ENCODE peak calls at places on chromosome 15, in five cellular contexts. One of them, this sample, is unnamed.

GRCh38 chr15:31305375-31305774 is 21.3 kb upstream of the KLF13 start:
- DNase-seq in T-helper 2 cell: no peak
- DNase-seq in H54: no peak
- DNase-seq in cardiac muscle cell: no peak
- DNase-seq in stimulated activated CD8-positive, alpha-beta memory T cell treated with anti-CD3 and anti-CD28 coated beads, Interleukin-12 subunit alpha, Interleukin-12 subunit beta, amount 100 ng/mL, for 4 hours: no peak
- DNase-seq in this sample: no peak

GRCh38 chr15:94631608-94632007 is 400.2 kb downstream of the MCTP2 start:
- DNase-seq in H54: no peak
- DNase-seq in cardiac muscle cell: no peak
- DNase-seq in T-helper 2 cell: no peak
- DNase-seq in stimulated activated CD8-positive, alpha-beta memory T cell treated with anti-CD3 and anti-CD28 coated beads, Interleukin-12 subunit alpha, Interleukin-12 subunit beta, amount 100 ng/mL, for 4 hours: no peak
- DNase-seq in this sample: no peak

GRCh38 chr15:95277266-95277665 is 1045.9 kb downstream of the MCTP2 start:
- DNase-seq in H54: no peak
- DNase-seq in stimulated activated CD8-positive, alpha-beta memory T cell treated with anti-CD3 and anti-CD28 coated beads, Interleukin-12 subunit alpha, Interleukin-12 subunit beta, amount 100 ng/mL, for 4 hours: no peak
- DNase-seq in T-helper 2 cell: no peak
- DNase-seq in cardiac muscle cell: no peak
- DNase-seq in this sample: no peak

GRCh38 chr15:71443538-71443937 is 328.3 kb downstream of the THSD4 start:
- DNase-seq in T-helper 2 cell: peak; percentile 5
- DNase-seq in stimulated activated CD8-positive, alpha-beta memory T cell treated with anti-CD3 and anti-CD28 coated beads, Interleukin-12 subunit alpha, Interleukin-12 subunit beta, amount 100 ng/mL, for 4 hours: no peak
- DNase-seq in H54: no peak
- DNase-seq in cardiac muscle cell: peak; percentile 62
- DNase-seq in this sample: peak; percentile 36

GRCh38 chr15:63560741-63561448 is 36.3 kb upstream of the FBXL22 start:
- DNase-seq in stimulated activated CD8-positive, alpha-beta memory T cell treated with anti-CD3 and anti-CD28 coated beads, Interleukin-12 subunit alpha, Interleukin-12 subunit beta, amount 100 ng/mL, for 4 hours: no peak
- DNase-seq in H54: no peak
- DNase-seq in cardiac muscle cell: no peak
- DNase-seq in T-helper 2 cell: peak; percentile 49
- DNase-seq in this sample: no peak

GRCh38 chr15:88902846-88903245 is 7.5 kb upstream of the HAPLN3 start:
- DNase-seq in T-helper 2 cell: no peak
- DNase-seq in cardiac muscle cell: no peak
- DNase-seq in H54: no peak
- DNase-seq in stimulated activated CD8-positive, alpha-beta memory T cell treated with anti-CD3 and anti-CD28 coated beads, Interleukin-12 subunit alpha, Interleukin-12 subunit beta, amount 100 ng/mL, for 4 hours: no peak
- DNase-seq in this sample: no peak

GRCh38 chr15:42994546-42994945 is 74.0 kb upstream of the TTBK2 start:
- DNase-seq in H54: peak; percentile 12
- DNase-seq in stimulated activated CD8-positive, alpha-beta memory T cell treated with anti-CD3 and anti-CD28 coated beads, Interleukin-12 subunit alpha, Interleukin-12 subunit beta, amount 100 ng/mL, for 4 hours: no peak
- DNase-seq in cardiac muscle cell: no peak
- DNase-seq in T-helper 2 cell: no peak
- DNase-seq in this sample: no peak

GRCh38 chr15:43277901-43278300 is 11.2 kb upstream of the TGM5 start:
- DNase-seq in T-helper 2 cell: no peak
- DNase-seq in cardiac muscle cell: no peak
- DNase-seq in H54: no peak
- DNase-seq in stimulated activated CD8-positive, alpha-beta memory T cell treated with anti-CD3 and anti-CD28 coated beads, Interleukin-12 subunit alpha, Interleukin-12 subunit beta, amount 100 ng/mL, for 4 hours: no peak
- DNase-seq in this sample: no peak

GRCh38 chr15:66730168-66731014 is 28.4 kb downstream of the SMAD6 start:
- DNase-seq in H54: no peak
- DNase-seq in stimulated activated CD8-positive, alpha-beta memory T cell treated with anti-CD3 and anti-CD28 coated beads, Interleukin-12 subunit alpha, Interleukin-12 subunit beta, amount 100 ng/mL, for 4 hours: no peak
- DNase-seq in T-helper 2 cell: no peak
- DNase-seq in cardiac muscle cell: no peak
- DNase-seq in this sample: no peak

GRCh38 chr15:56367156-56367555 is 1.9 kb downstream of the TEX9 start:
- DNase-seq in cardiac muscle cell: no peak
- DNase-seq in T-helper 2 cell: no peak
- DNase-seq in stimulated activated CD8-positive, alpha-beta memory T cell treated with anti-CD3 and anti-CD28 coated beads, Interleukin-12 subunit alpha, Interleukin-12 subunit beta, amount 100 ng/mL, for 4 hours: no peak
- DNase-seq in H54: no peak
- DNase-seq in this sample: no peak

GRCh38 chr15:29377141-29377540 is 107.5 kb upstream of the NSMCE3 start:
- DNase-seq in H54: no peak
- DNase-seq in T-helper 2 cell: no peak
- DNase-seq in stimulated activated CD8-positive, alpha-beta memory T cell treated with anti-CD3 and anti-CD28 coated beads, Interleukin-12 subunit alpha, Interleukin-12 subunit beta, amount 100 ng/mL, for 4 hours: no peak
- DNase-seq in cardiac muscle cell: no peak
- DNase-seq in this sample: no peak

GRCh38 chr15:90813796-90814192 is 54.6 kb upstream of the FURIN start:
- DNase-seq in stimulated activated CD8-positive, alpha-beta memory T cell treated with anti-CD3 and anti-CD28 coated beads, Interleukin-12 subunit alpha, Interleukin-12 subunit beta, amount 100 ng/mL, for 4 hours: no peak
- DNase-seq in T-helper 2 cell: no peak
- DNase-seq in cardiac muscle cell: no peak
- DNase-seq in H54: no peak
- DNase-seq in this sample: no peak